ENCODE peak calls at places on chromosomes 1 and 21, in five cellular contexts. A is thoracic aorta, E is fibroblast of pulmonary artery, Y is fibroblast of lung, C is RWPE1. P is an unnamed sample.

GRCh38 chr1:52602328-52603300 is at the start of gene GPX7:
- DNase-seq in C (no peak), Y (peak), E (peak), A (no peak), P (peak)

GRCh38 chr1:5883129-5884048 is 108.8 kb downstream of the NPHP4 start:
- DNase-seq in A (no peak), E (no peak), Y (no peak), C (no peak), P (no peak)

GRCh38 chr1:15989776-15990175 is 13.9 kb upstream of the ZBTB17 start:
- DNase-seq in Y (no peak), C (no peak), A (no peak), E (no peak), P (no peak)

GRCh38 chr1:165434264-165434663 is 10.7 kb downstream of the RXRG start:
- DNase-seq in E (no peak), C (no peak), Y (no peak), A (no peak), P (no peak)

GRCh38 chr1:108316545-108316944 is 72.7 kb upstream of the NBPF4 start:
- DNase-seq in Y (no peak), C (no peak), E (peak), A (no peak), P (no peak)

GRCh38 chr1:204363335-204364114 is 3.8 kb upstream of the PLEKHA6 start:
- DNase-seq in E (peak), Y (peak), C (peak), A (no peak), P (peak)

GRCh38 chr1:232820431-232820830 is 15.2 kb downstream of the MAP10 start:
- DNase-seq in E (no peak), C (no peak), Y (no peak), A (no peak), P (no peak)

GRCh38 chr1:156709743-156710489 is 4.5 kb upstream of the CRABP2 start:
- DNase-seq in C (peak), A (peak), Y (peak), E (peak), P (no peak)

GRCh38 chr21:38416791-38417190 is 81.5 kb downstream of the ERG start:
- DNase-seq in A (no peak), Y (no peak), C (peak), E (no peak), P (no peak)

GRCh38 chr1:160116277-160117147 is 953 bp downstream of the ATP1A2 start:
- DNase-seq in Y (peak), E (peak), C (peak), A (peak), P (no peak)

GRCh38 chr1:228979325-228979699 is 244.0 kb downstream of the RHOU start:
- DNase-seq in A (no peak), E (no peak), Y (no peak), C (no peak), P (no peak)

GRCh38 chr21:35672313-35672712 is 388.0 kb downstream of the SETD4 start:
- DNase-seq in Y (no peak), A (no peak), C (no peak), E (no peak), P (no peak)

GRCh38 chr1:62438163-62438562 is 1.3 kb downstream of the USP1 start:
- DNase-seq in E (peak), Y (peak), A (no peak), C (no peak), P (no peak)

GRCh38 chr1:202623075-202623474 is 87.2 kb downstream of the SYT2 start:
- DNase-seq in E (peak), C (no peak), A (peak), Y (peak), P (no peak)

GRCh38 chr1:209720826-209721225 is 16.2 kb downstream of the HSD11B1 start:
- DNase-seq in Y (no peak), C (no peak), A (no peak), E (no peak), P (no peak)

GRCh38 chr1:241533375-241534115 is 1.4 kb downstream of the KMO start:
- DNase-seq in E (no peak), Y (no peak), C (no peak), A (no peak), P (no peak)

GRCh38 chr1:3060601-3061551 is 8.1 kb upstream of the PRDM16 start:
- DNase-seq in C (peak), A (no peak), Y (peak), E (no peak), P (no peak)

GRCh38 chr1:200907611-200908097 is 13.0 kb downstream of the INAVA start:
- DNase-seq in E (peak), C (no peak), Y (no peak), A (no peak), P (no peak)

DNA sequence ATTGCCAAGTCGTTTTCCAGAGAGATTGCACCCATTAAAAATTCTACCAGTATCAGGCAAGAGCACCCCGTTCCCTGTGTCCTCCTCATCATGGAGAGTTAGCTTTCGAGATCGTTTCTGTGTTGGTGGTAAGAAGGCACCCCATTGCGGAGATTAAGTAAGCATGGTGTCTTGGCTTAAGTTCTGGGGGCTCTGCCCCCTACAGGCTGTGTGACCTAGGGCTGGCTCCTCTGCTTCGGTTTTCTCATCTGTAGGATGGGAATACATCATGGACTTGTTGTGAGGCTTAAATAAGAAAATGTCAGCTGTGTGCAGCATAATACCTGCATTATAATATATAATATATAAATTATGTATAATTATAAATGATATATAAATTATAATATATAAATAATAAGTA is 36.8 kb upstream of the TENT5C start:
- DNase-seq in E (no peak), C (no peak), Y (no peak), A (no peak), P (no peak)
- TF ChIP-seq CTCF in E (no peak), C (no peak), Y (no peak), A (no peak), P (no peak)

DNA sequence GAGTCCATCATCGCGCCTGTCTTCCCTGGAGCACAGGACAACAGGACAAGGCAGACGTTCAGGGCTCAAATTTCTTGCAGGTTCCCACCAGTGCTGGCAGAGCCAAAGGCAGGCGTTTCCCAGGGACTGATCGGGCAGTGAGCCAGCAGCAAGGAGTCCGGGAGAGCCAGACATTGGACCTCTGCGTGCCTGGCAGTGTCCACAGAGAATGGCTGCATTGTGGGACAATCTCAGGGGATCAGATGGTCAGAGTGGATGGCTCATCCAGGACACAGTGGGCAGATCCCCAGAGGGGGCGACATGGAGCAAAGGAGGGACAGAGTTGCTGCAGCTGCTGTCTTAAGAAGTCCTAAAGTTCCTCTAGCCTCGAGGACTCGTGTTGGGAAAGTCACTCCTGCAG is 4.6 kb downstream of the TMEM63A start:
- DNase-seq in E (peak), C (no peak), Y (peak), A (no peak), P (peak)
- TF ChIP-seq CTCF in E (peak), C (peak), Y (peak), A (peak), P (peak)

GRCh38 chr1:230365723-230366307 is 60.3 kb downstream of the PGBD5 start:
- DNase-seq in E (no peak), A (no peak), C (no peak), Y (no peak), P (no peak)
- TF ChIP-seq CTCF in E (no peak), A (no peak), C (no peak), Y (no peak), P (no peak)

DNA sequence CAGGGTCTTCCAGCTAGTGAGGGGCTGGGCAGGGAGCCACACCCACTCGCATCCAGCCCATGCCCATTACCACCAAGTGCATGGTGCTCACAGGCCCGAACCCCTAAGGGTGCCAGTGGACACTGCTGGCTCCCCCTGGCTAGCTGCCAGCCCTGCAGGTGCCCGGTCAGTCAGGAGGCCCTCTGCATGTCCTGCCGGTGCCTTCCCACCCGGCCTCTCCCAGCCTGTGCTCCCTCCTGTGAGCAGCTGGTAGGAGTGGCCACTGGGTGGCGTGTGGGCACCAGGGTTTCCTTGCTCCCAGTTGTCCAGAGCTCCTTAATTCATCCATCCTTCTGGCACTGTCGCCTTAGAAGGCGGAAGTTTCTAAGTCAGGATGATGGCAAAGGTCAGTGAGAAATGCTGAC is 33.4 kb downstream of the QSOX1 start:
- DNase-seq in E (peak), A (no peak), C (peak), Y (peak), P (peak)
- TF ChIP-seq CTCF in E (peak), A (peak), C (peak), Y (peak), P (peak)

P was measured in endothelial cell.